ENCODE peak calls at places on chromosomes 12 and 14, in six cellular contexts. One of them, this sample, is unnamed.

GRCh38 chr12:25958254-25959068 is at the start of gene RASSF8:
- DNase-seq in anterior cingulate cortex: peak
- DNase-seq in H54: peak
- DNase-seq in hepatic stellate cell: peak
- DNase-seq in mucosa of descending colon: peak
- DNase-seq in sciatic nerve: peak
- DNase-seq in this sample: peak

GRCh38 chr12:70962226-70962794 is 41.8 kb upstream of the PTPRR start:
- DNase-seq in sciatic nerve: no peak
- DNase-seq in anterior cingulate cortex: no peak
- DNase-seq in H54: no peak
- DNase-seq in mucosa of descending colon: no peak
- DNase-seq in hepatic stellate cell: no peak
- DNase-seq in this sample: no peak

GRCh38 chr12:51358496-51358895 is 12.0 kb upstream of the CELA1 start:
- DNase-seq in anterior cingulate cortex: no peak
- DNase-seq in H54: no peak
- DNase-seq in hepatic stellate cell: no peak
- DNase-seq in sciatic nerve: no peak
- DNase-seq in mucosa of descending colon: no peak
- DNase-seq in this sample: no peak

GRCh38 chr14:97993508-97994019 is 1196.4 kb downstream of the VRK1 start:
- DNase-seq in hepatic stellate cell: no peak
- DNase-seq in anterior cingulate cortex: no peak
- DNase-seq in sciatic nerve: no peak
- DNase-seq in mucosa of descending colon: no peak
- DNase-seq in H54: no peak
- DNase-seq in this sample: no peak

GRCh38 chr14:21014761-21015190 is 10.1 kb downstream of the NDRG2 start:
- DNase-seq in anterior cingulate cortex: peak
- DNase-seq in mucosa of descending colon: no peak
- DNase-seq in sciatic nerve: peak
- DNase-seq in H54: peak
- DNase-seq in hepatic stellate cell: peak
- DNase-seq in this sample: peak

GRCh38 chr12:95884998-95885397 is 26.2 kb downstream of the SNRPF start:
- DNase-seq in H54: no peak
- DNase-seq in anterior cingulate cortex: no peak
- DNase-seq in sciatic nerve: no peak
- DNase-seq in hepatic stellate cell: no peak
- DNase-seq in mucosa of descending colon: no peak
- DNase-seq in this sample: no peak

GRCh38 chr12:47758834-47759690 is at the start of gene RAPGEF3:
- DNase-seq in mucosa of descending colon: peak
- DNase-seq in hepatic stellate cell: peak
- DNase-seq in anterior cingulate cortex: peak
- DNase-seq in H54: peak
- DNase-seq in sciatic nerve: peak
- DNase-seq in this sample: peak

GRCh38 chr12:128672428-128672827 is 151.3 kb downstream of the SLC15A4 start:
- DNase-seq in H54: no peak
- DNase-seq in anterior cingulate cortex: no peak
- DNase-seq in hepatic stellate cell: no peak
- DNase-seq in mucosa of descending colon: no peak
- DNase-seq in sciatic nerve: no peak
- DNase-seq in this sample: no peak

GRCh38 chr12:79938843-79939242 is 3.9 kb upstream of the PPP1R12A start:
- DNase-seq in H54: no peak
- DNase-seq in hepatic stellate cell: no peak
- DNase-seq in mucosa of descending colon: no peak
- DNase-seq in anterior cingulate cortex: no peak
- DNase-seq in sciatic nerve: no peak
- DNase-seq in this sample: no peak

GRCh38 chr14:68789798-68790655 is 2.8 kb downstream of the ZFP36L1 start:
- DNase-seq in anterior cingulate cortex: no peak
- DNase-seq in sciatic nerve: no peak
- DNase-seq in H54: no peak
- DNase-seq in hepatic stellate cell: no peak
- DNase-seq in mucosa of descending colon: no peak
- DNase-seq in this sample: no peak

GRCh38 chr14:52589646-52590045 is 37.0 kb downstream of the GPR137C start:
- DNase-seq in mucosa of descending colon: no peak
- DNase-seq in hepatic stellate cell: no peak
- DNase-seq in anterior cingulate cortex: no peak
- DNase-seq in H54: no peak
- DNase-seq in sciatic nerve: no peak
- DNase-seq in this sample: no peak